ENCODE peak calls at places on chromosomes 2 and 18, in six cellular contexts. L is sigmoid colon, Q is endothelial cell of umbilical vein, K is upper lobe of left lung, H is Panc1, J is SK-N-MC. I is an unnamed sample.

GRCh38 chr2:69202323-69202722 is 184.7 kb downstream of the GFPT1 start:
- DNase-seq in H (no peak), J (no peak), K (no peak), Q (no peak), L (no peak), I (no peak)

GRCh38 chr2:43542285-43542933 is 53.4 kb downstream of the THADA start:
- DNase-seq in L (no peak), K (no peak), J (peak; percentile 48), H (peak; percentile 36), Q (peak; percentile 66), I (no peak)

GRCh38 chr2:69830045-69830905 is 815 bp downstream of the GMCL1 start:
- DNase-seq in K (peak; percentile 90), J (no peak), L (no peak), Q (peak; percentile 44), H (no peak), I (peak; percentile 48)

GRCh38 chr2:149401007-149401406 is 70.6 kb downstream of the LYPD6 start:
- DNase-seq in Q (no peak), J (no peak), K (no peak), H (no peak), L (no peak), I (no peak)

GRCh38 chr2:60796573-60797509 is 40.8 kb downstream of the PAPOLG start:
- DNase-seq in H (no peak), J (no peak), L (no peak), K (no peak), Q (peak; percentile 80), I (no peak)

GRCh38 chr18:59704146-59704545 is 6.9 kb upstream of the CCBE1 start:
- DNase-seq in Q (no peak), L (no peak), J (no peak), H (no peak), K (no peak), I (no peak)

GRCh38 chr2:101806123-101806522 is 108.6 kb downstream of the MAP4K4 start:
- DNase-seq in L (no peak), K (no peak), J (peak; percentile 26), Q (peak; percentile 83), H (no peak), I (no peak)

GRCh38 chr2:237757616-237758015 is 41.0 kb upstream of the RBM44 start:
- DNase-seq in Q (no peak), H (no peak), L (no peak), K (peak; percentile 66), J (no peak), I (no peak)

GRCh38 chr2:159904565-159905281 is 106.7 kb upstream of the CD302 start:
- DNase-seq in K (peak; percentile 97), J (no peak), H (no peak), L (no peak), Q (peak; percentile 20), I (peak; percentile 85)

GRCh38 chr2:172734711-172735645 is 667 bp upstream of the RAPGEF4 start:
- DNase-seq in H (no peak), L (no peak), J (no peak), K (peak; percentile 32), Q (no peak), I (no peak)

GRCh38 chr2:7744827-7745226 is 827.6 kb downstream of the RNF144A start:
- DNase-seq in Q (no peak), K (no peak), L (no peak), H (no peak), J (no peak), I (no peak)

GRCh38 chr2:240963065-240963375 is 35.4 kb upstream of the SNED1 start:
- DNase-seq in H (no peak), Q (no peak), K (peak; percentile 77), L (no peak), J (no peak), I (peak; percentile 17)

GRCh38 chr2:114039681-114040080 is 149.8 kb downstream of the ACTR3 start:
- DNase-seq in L (no peak), Q (no peak), H (no peak), K (no peak), J (no peak), I (no peak)

GRCh38 chr18:61502472-61502871 is 169.2 kb downstream of the CDH20 start:
- DNase-seq in H (peak; percentile 28), J (peak; percentile 45), L (no peak), K (no peak), Q (peak; percentile 65), I (no peak)

GRCh38 chr2:112187805-112188596 is 49.8 kb downstream of the FBLN7 start:
- DNase-seq in H (no peak), K (no peak), J (no peak), L (no peak), Q (peak; percentile 75), I (no peak)

GRCh38 chr2:113072584-113072983 is 4.8 kb downstream of the IL1F10 start:
- DNase-seq in J (no peak), K (no peak), Q (no peak), H (no peak), L (no peak), I (no peak)

GRCh38 chr2:116668691-116669090 is 1145.8 kb upstream of the DDX18 start:
- DNase-seq in J (no peak), Q (peak; percentile 2), H (peak; percentile 12), K (no peak), L (no peak), I (no peak)

GRCh38 chr2:73841912-73842738 is 13.4 kb downstream of the STAMBP start:
- DNase-seq in K (no peak), H (no peak), J (no peak), L (no peak), Q (no peak), I (no peak)

GRCh38 chr2:163887182-163887581 is 151.4 kb upstream of the FIGN start:
- DNase-seq in J (no peak), K (no peak), H (no peak), Q (no peak), L (no peak), I (no peak)

GRCh38 chr2:229163893-229164292 is 107.2 kb downstream of the PID1 start:
- DNase-seq in Q (no peak), J (no peak), L (no peak), K (no peak), H (no peak), I (no peak)

GRCh38 chr2:24616606-24617005 is 125.6 kb downstream of the NCOA1 start:
- DNase-seq in K (no peak), Q (no peak), J (no peak), L (no peak), H (no peak), I (no peak)

GRCh38 chr2:190382851-190383250 is 25.3 kb upstream of the MFSD6 start:
- DNase-seq in Q (peak; percentile 66), K (no peak), H (peak; percentile 28), L (no peak), J (peak; percentile 22), I (no peak)

GRCh38 chr2:48305569-48305968 is 224.4 kb upstream of the STON1 start:
- DNase-seq in L (no peak), J (no peak), Q (no peak), K (no peak), H (no peak), I (no peak)

DNA sequence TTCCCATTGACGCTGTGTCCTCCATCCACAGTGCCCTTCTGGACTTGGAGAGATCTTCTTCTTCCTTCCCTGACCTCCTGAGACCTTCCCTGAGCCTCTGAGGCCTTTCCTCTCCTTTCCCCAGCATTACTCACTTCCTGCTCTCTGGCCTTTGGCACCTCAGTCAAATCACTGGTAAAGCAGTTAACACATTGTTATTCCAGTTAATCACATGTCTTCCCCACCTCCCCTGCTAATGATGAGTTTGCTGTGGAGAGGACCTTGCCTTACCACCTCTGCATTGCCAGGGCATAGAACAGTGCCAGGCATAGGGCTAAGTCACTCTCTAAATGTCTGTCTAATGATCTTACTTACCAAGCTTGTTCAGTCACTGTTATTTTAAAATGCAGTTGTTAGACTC is 113.4 kb upstream of the SPRED2 start:
- DNase-seq in Q (peak; percentile 68), J (no peak), H (peak; percentile 56), L (no peak), K (no peak), I (no peak)
- TF ChIP-seq POLR2AphosphoS5 in Q (no peak), J (no peak), H (no peak), L (peak; percentile 11), K (peak; percentile 38), I (peak; percentile 15)

GRCh38 chr2:62309465-62310091 is 113.7 kb downstream of the B3GNT2 start:
- DNase-seq in J (no peak), Q (peak; percentile 63), H (no peak), L (no peak), K (no peak), I (no peak)

GRCh38 chr2:62306751-62307468 is 111.0 kb downstream of the B3GNT2 start:
- DNase-seq in H (no peak), Q (peak; percentile 89), J (no peak), K (no peak), L (no peak), I (peak; percentile 40)

GRCh38 chr2:62305421-62306176 is 109.7 kb downstream of the B3GNT2 start:
- DNase-seq in Q (peak; percentile 94), L (no peak), K (no peak), H (no peak), J (no peak), I (no peak)

GRCh38 chr2:62307469-62308389 is 111.8 kb downstream of the B3GNT2 start:
- DNase-seq in L (no peak), Q (no peak), K (no peak), J (no peak), H (no peak), I (peak; percentile 69)

GRCh38 chr2:62309081-62309464 is 113.2 kb downstream of the B3GNT2 start:
- DNase-seq in H (no peak), K (no peak), J (no peak), Q (no peak), L (no peak), I (no peak)
- H3K27ac ChIP-seq in H (no peak overlapping the region), K (peak overlapping the region; percentile 14), J (no peak overlapping the region), Q (no peak overlapping the region), L (no peak overlapping the region), I (no peak overlapping the region)

GRCh38 chr2:37711308-37711731 is 39.9 kb upstream of the CDC42EP3 start:
- DNase-seq in Q (no peak), L (no peak), H (no peak), K (no peak), J (no peak), I (no peak)

GRCh38 chr2:37705191-37705590 is 33.7 kb upstream of the CDC42EP3 start:
- DNase-seq in H (no peak), K (no peak), Q (no peak), J (no peak), L (no peak), I (no peak)

GRCh38 chr2:37706334-37706733 is 34.9 kb upstream of the CDC42EP3 start:
- DNase-seq in Q (no peak), K (no peak), J (no peak), L (no peak), H (no peak), I (no peak)

GRCh38 chr2:37707393-37707792 is 36.0 kb upstream of the CDC42EP3 start:
- DNase-seq in Q (no peak), L (no peak), K (no peak), J (no peak), H (no peak), I (no peak)

GRCh38 chr2:37706784-37707183 is 35.3 kb upstream of the CDC42EP3 start:
- DNase-seq in H (no peak), Q (no peak), L (no peak), J (no peak), K (no peak), I (no peak)
- H3K4me3 ChIP-seq in H (no peak overlapping the region), Q (no peak overlapping the region), L (no peak overlapping the region), J (peak overlapping the region; percentile 33), K (no peak overlapping the region), I (no peak overlapping the region)

DNA sequence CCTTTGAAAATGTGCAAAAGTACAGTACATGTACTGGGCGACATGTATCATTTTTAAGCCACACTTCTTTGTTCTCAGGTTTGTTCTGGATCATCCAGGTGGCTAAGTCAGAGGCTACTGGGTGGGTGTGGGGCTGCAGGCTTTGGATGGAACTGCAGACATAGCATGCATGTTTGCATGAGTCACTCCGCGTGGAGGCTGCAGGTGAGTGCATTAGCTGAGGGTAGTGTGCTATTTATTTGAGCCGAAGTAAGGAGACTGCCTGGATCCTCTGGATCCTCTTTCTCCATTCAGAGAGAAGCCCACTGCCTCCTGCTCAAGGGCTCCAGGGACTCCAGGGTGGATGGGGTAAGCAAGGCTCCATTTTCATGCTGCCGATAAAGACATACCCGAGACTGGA is 9.4 kb upstream of the NEURL3 start:
- DNase-seq in J (no peak), Q (no peak), K (no peak), H (no peak), L (no peak), I (peak; percentile 23)
- TF ChIP-seq POLR2AphosphoS5 in J (no peak), Q (no peak), K (no peak), H (no peak), L (no peak), I (no peak)

I was measured in stomach.